ENCODE peak calls at places on chromosomes 6 and 20, in eight cellular contexts. I is astrocyte of the cerebellum; W is cardiac muscle cell; M is CD8-positive, alpha-beta T cell; V is tibial artery; T is osteoblast; U is cardiac fibroblast; R is fibroblast of pulmonary artery. J is an unnamed sample.

GRCh38 chr6:6543181-6543879 is 45.2 kb upstream of the LY86 start:
- DNase-seq in U (no peak), V (no peak), T (no peak), I (no peak), W (no peak), M (no peak), R (no peak), J (no peak)

GRCh38 chr6:169048185-169048584 is 205.5 kb downstream of the THBS2 start:
- DNase-seq in R (no peak), W (no peak), M (no peak), V (no peak), U (no peak), I (no peak), T (no peak), J (no peak)

GRCh38 chr6:7262037-7262461 is 51.0 kb downstream of the SSR1 start:
- DNase-seq in M (no peak), W (no peak), I (no peak), R (no peak), U (no peak), V (peak), T (peak), J (no peak)

GRCh38 chr20:45781391-45781931 is 10.2 kb downstream of the WFDC3 start:
- DNase-seq in U (peak), W (peak), T (peak), V (peak), M (no peak), R (peak), I (peak), J (peak)

GRCh38 chr6:34146801-34147592 is 1.1 kb upstream of the GRM4 start:
- DNase-seq in I (peak), V (peak), W (peak), R (peak), U (peak), M (no peak), T (peak), J (no peak)

GRCh38 chr6:16480780-16481179 is 242.4 kb downstream of the GMPR start:
- DNase-seq in M (no peak), W (no peak), V (no peak), U (no peak), T (no peak), I (no peak), R (no peak), J (no peak)

GRCh38 chr6:4788953-4789584 is 12.9 kb downstream of the CDYL start:
- DNase-seq in M (no peak), U (no peak), V (no peak), R (no peak), T (no peak), I (no peak), W (no peak), J (no peak)

GRCh38 chr6:149988550-149989336 is 25.0 kb downstream of the ULBP1 start:
- DNase-seq in U (no peak), V (peak), W (no peak), T (no peak), M (no peak), R (no peak), I (no peak), J (no peak)

GRCh38 chr6:113763883-113764282 is 93.3 kb upstream of the MARCKS start:
- DNase-seq in V (no peak), R (peak), M (no peak), T (peak), W (peak), U (peak), I (no peak), J (peak)

GRCh38 chr6:97653076-97653475 is 370.1 kb upstream of the MMS22L start:
- DNase-seq in W (no peak), T (no peak), V (no peak), I (no peak), M (no peak), R (no peak), U (no peak), J (no peak)

GRCh38 chr6:128327890-128328289 is 192.5 kb downstream of the PTPRK start:
- DNase-seq in V (no peak), M (no peak), U (peak), T (no peak), W (peak), I (no peak), R (peak), J (peak)

GRCh38 chr20:10671850-10672578 is 1.8 kb downstream of the JAG1 start:
- DNase-seq in M (no peak), T (peak), U (no peak), I (no peak), W (peak), V (peak), R (no peak), J (peak)

GRCh38 chr6:166959906-166960608 is 3.7 kb upstream of the RNASET2 start:
- DNase-seq in V (no peak), R (no peak), U (no peak), W (no peak), M (no peak), I (no peak), T (no peak), J (no peak)

GRCh38 chr6:159806021-159806458 is 6.0 kb downstream of the PNLDC1 start:
- DNase-seq in R (no peak), I (no peak), T (no peak), U (peak), W (peak), M (no peak), V (no peak), J (no peak)

GRCh38 chr20:45835230-45836224 is 1.9 kb downstream of the SNX21 start:
- DNase-seq in M (no peak), W (no peak), T (peak), R (peak), I (no peak), U (peak), V (peak), J (peak)

GRCh38 chr6:147900191-147900830 is 391.8 kb downstream of the SAMD5 start:
- DNase-seq in W (no peak), I (no peak), R (no peak), U (no peak), T (peak), M (no peak), V (no peak), J (peak)

GRCh38 chr20:10788055-10788454 is 114.3 kb upstream of the JAG1 start:
- DNase-seq in R (no peak), M (no peak), V (no peak), W (no peak), T (no peak), I (no peak), U (no peak), J (no peak)

GRCh38 chr6:52417675-52418111 is 2.4 kb upstream of the EFHC1 start:
- DNase-seq in T (peak), R (peak), I (peak), M (no peak), W (peak), U (peak), V (no peak), J (peak)

GRCh38 chr20:10653593-10654288 is 20.1 kb downstream of the JAG1 start:
- DNase-seq in U (peak), M (no peak), V (peak), W (peak), T (no peak), R (peak), I (no peak), J (peak)

GRCh38 chr6:38131527-38131965 is 312.0 kb downstream of the ZFAND3 start:
- DNase-seq in R (peak), T (peak), U (peak), I (peak), M (no peak), W (peak), V (no peak), J (peak)

GRCh38 chr6:29845405-29846006 is 17.9 kb downstream of the HLA-G start:
- DNase-seq in M (no peak), I (no peak), R (no peak), T (no peak), V (no peak), W (no peak), U (no peak), J (no peak)

GRCh38 chr6:85856235-85856634 is 213.5 kb upstream of the SYNCRIP start:
- DNase-seq in I (no peak), M (no peak), V (no peak), R (no peak), W (no peak), U (no peak), T (no peak), J (no peak)

GRCh38 chr6:43938178-43939101 is 168.4 kb downstream of the VEGFA start:
- DNase-seq in R (no peak), I (no peak), M (no peak), W (no peak), U (no peak), V (peak), T (no peak), J (no peak)

GRCh38 chr6:156933201-156934053 is 156.2 kb downstream of the ARID1B start:
- DNase-seq in I (no peak), U (no peak), R (no peak), V (no peak), T (no peak), W (no peak), M (no peak), J (no peak)

GRCh38 chr6:75244063-75244575 is 518 bp upstream of the COX7A2 start:
- DNase-seq in W (no peak), I (no peak), R (no peak), V (no peak), M (peak), U (no peak), T (peak), J (no peak)

GRCh38 chr6:168784426-168784825 is 343.4 kb downstream of the SMOC2 start:
- DNase-seq in M (no peak), V (no peak), U (no peak), T (no peak), I (no peak), R (no peak), W (no peak), J (no peak)

GRCh38 chr20:13274311-13274965 is 53.4 kb downstream of the ISM1 start:
- DNase-seq in M (no peak), V (no peak), W (no peak), I (no peak), U (no peak), T (no peak), R (no peak), J (no peak)

GRCh38 chr20:62362991-62363919 is 3.9 kb downstream of the LAMA5 start:
- DNase-seq in V (peak), I (no peak), R (no peak), T (peak), U (no peak), W (no peak), M (no peak), J (peak)

GRCh38 chr6:85675030-85675819 is 32.5 kb upstream of the SYNCRIP start:
- DNase-seq in W (peak), T (peak), M (no peak), R (peak), U (peak), V (no peak), I (no peak), J (peak)

GRCh38 chr20:45629496-45630100 is at the start of gene WFDC10A:
- DNase-seq in V (peak), I (no peak), U (peak), W (peak), M (no peak), T (peak), R (peak), J (peak)

GRCh38 chr20:58634121-58634817 is 16.8 kb upstream of the STX16 start:
- DNase-seq in V (peak), W (peak), U (peak), M (no peak), R (peak), T (no peak), I (no peak), J (peak)
- H3K4me3 ChIP-seq in V (no peak), W (no peak), U (no peak), M (peak), R (no peak), T (no peak), I (no peak), J (no peak)

GRCh38 chr20:31549513-31549880 is 35.3 kb downstream of the HM13 start:
- DNase-seq in W (no peak), M (no peak), V (no peak), T (peak), R (no peak), I (no peak), U (no peak), J (no peak)

GRCh38 chr20:31550099-31550498 is 35.9 kb downstream of the HM13 start:
- DNase-seq in W (no peak), R (no peak), U (no peak), T (peak), I (no peak), M (no peak), V (no peak), J (no peak)

GRCh38 chr20:31547017-31547675 is 32.9 kb downstream of the HM13 start:
- DNase-seq in W (peak), R (peak), U (peak), T (peak), I (peak), M (peak), V (peak), J (peak)

GRCh38 chr20:31548823-31549512 is 34.7 kb downstream of the HM13 start:
- DNase-seq in T (peak), V (no peak), I (no peak), M (no peak), W (no peak), R (no peak), U (no peak), J (peak)

DNA sequence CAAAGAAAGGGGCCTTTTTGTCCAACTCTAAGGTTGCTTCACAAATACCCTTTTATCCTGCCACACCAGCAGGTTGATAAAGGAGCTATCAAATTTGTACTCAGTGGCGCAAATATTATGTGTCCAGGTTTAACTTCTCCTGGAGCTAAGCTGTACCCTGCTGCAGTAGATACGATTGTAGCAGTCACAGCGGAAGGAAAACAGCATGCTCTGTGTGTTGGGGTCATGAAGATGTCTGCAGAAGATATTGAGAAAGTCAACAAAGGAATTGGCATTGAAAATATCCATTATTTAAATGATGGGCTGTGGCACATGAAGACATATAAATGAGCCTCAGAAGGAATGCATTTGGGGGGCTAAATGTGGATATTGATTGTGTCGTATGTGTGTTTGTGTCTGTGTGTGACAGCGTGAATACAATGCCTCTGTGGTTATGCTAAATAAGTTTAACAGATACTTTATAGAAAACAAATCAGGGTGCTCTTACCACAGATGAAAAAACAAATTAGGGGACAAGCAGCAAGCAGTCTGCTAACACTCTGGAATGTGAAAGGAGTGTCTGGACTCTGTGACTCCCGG is 33.6 kb downstream of the HM13 start:
- DNase-seq in V (no peak), I (no peak), R (no peak), M (no peak), T (peak), U (no peak), W (no peak), J (no peak)
- TF ChIP-seq CTCF in V (no peak), I (no peak), R (no peak), M (no peak), T (no peak), U (no peak), W (no peak), J (no peak)

DNA sequence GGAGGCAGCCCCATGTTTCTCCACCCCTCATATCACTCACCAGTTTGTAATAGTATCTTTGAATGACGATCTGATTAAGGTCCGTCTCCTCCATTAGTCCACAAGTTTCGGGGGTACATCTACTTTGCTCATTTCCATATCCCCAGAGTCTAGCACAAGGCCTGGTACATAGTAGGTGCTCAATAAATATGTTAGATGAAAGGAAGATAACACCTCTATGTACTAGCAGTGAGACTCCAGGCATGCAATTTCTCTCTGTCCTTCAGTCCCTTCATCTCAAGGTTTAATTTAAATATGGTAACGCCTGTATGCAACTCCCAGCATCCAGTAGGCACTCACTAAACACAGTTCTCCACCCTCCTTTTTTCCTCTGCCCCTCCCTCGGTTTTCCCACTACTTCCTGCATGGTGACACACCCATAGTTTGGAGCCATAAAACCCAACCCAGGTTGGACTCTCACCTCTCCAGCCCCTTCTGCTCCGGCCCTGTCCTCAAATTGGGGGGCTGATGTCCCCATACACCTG is 458 bp upstream of the HNF4A start:
- DNase-seq in V (no peak), M (no peak), T (no peak), W (no peak), U (no peak), R (no peak), I (no peak), J (no peak)
- H3K4me3 ChIP-seq in V (no peak), M (no peak), T (no peak), W (no peak), U (no peak), R (no peak), I (no peak), J (no peak)

GRCh38 chr6:131950767-131951575 is at the start of gene CCN2:
- DNase-seq in U (peak), M (no peak), W (peak), R (peak), T (peak), I (peak), V (peak), J (peak)
- TF ChIP-seq CTCF in U (no peak), M (no peak), W (no peak), R (no peak), T (no peak), I (no peak), V (no peak), J (no peak)

GRCh38 chr6:152976749-152977148 is 6.1 kb downstream of the FBXO5 start:
- DNase-seq in T (no peak), V (no peak), I (no peak), W (peak), R (peak), M (no peak), U (peak), J (no peak)
- H3K4me3 ChIP-seq in T (no peak), V (no peak), I (no peak), W (no peak), R (no peak), M (no peak), U (no peak), J (no peak)

GRCh38 chr6:32692019-32692418 is 25.6 kb upstream of the HLA-DQB1 start:
- DNase-seq in W (peak), V (no peak), M (no peak), U (no peak), R (peak), I (no peak), T (no peak), J (no peak)
- TF ChIP-seq CTCF in W (no peak), V (no peak), M (peak), U (peak), R (peak), I (no peak), T (no peak), J (peak)